ENCODE peak calls at places on chromosomes 11 and 22, in eight cellular contexts. Z is HCT116, O is suprapubic skin, A is IMR-90, L is gastrocnemius medialis, F is vagina, M is ovary, T is heart left ventricle. C is an unnamed sample.

GRCh38 chr11:2377511-2378443 is 667 bp downstream of the CD81 start:
- DNase-seq in O (peak; percentile 87), F (no peak), Z (no peak), M (peak; percentile 85), A (peak; percentile 33), L (no peak), T (peak; percentile 84), C (peak; percentile 72)

GRCh38 chr11:100578966-100579365 is 108.1 kb upstream of the ARHGAP42 start:
- DNase-seq in O (no peak), A (peak; percentile 61), Z (no peak), L (no peak), M (peak; percentile 25), F (no peak), T (no peak), C (no peak)

GRCh38 chr11:82883853-82884252 is 16.4 kb downstream of the PRCP start:
- DNase-seq in L (no peak), M (no peak), Z (no peak), F (no peak), O (no peak), T (peak; percentile 42), A (peak; percentile 14), C (no peak)

GRCh38 chr11:13965337-13965736 is 2.8 kb downstream of the SPON1 start:
- DNase-seq in Z (no peak), T (no peak), M (no peak), F (no peak), L (no peak), O (no peak), A (no peak), C (peak; percentile 63)

GRCh38 chr11:107587306-107587979 is 3.5 kb upstream of the ELMOD1 start:
- DNase-seq in Z (no peak), F (no peak), L (no peak), M (no peak), A (peak; percentile 63), T (no peak), O (no peak), C (no peak)

GRCh38 chr11:119352857-119353260 is 6.4 kb upstream of the MFRP start:
- DNase-seq in M (peak; percentile 69), L (peak; percentile 26), Z (no peak), A (no peak), F (no peak), O (peak; percentile 64), T (peak; percentile 79), C (no peak)

GRCh38 chr11:11856638-11857037 is 14.9 kb downstream of the USP47 start:
- DNase-seq in O (no peak), M (no peak), A (no peak), F (no peak), L (no peak), T (no peak), Z (no peak), C (no peak)

GRCh38 chr11:130874396-130874795 is 41.9 kb downstream of the SNX19 start:
- DNase-seq in Z (no peak), L (no peak), O (no peak), A (peak; percentile 72), T (no peak), M (no peak), F (no peak), C (no peak)

GRCh38 chr11:83819936-83820549 is 533.9 kb upstream of the CCDC90B start:
- DNase-seq in F (no peak), M (no peak), O (no peak), T (peak; percentile 16), Z (peak; percentile 35), L (no peak), A (peak; percentile 79), C (no peak)

GRCh38 chr22:17269607-17270261 is 50.5 kb upstream of the ADA2 start:
- DNase-seq in Z (no peak), M (no peak), A (no peak), L (no peak), T (peak; percentile 3), F (no peak), O (no peak), C (peak; percentile 71)

GRCh38 chr11:128759597-128759996 is 65.7 kb downstream of the FLI1 start:
- DNase-seq in O (no peak), F (no peak), T (no peak), L (no peak), Z (no peak), A (peak; percentile 90), M (no peak), C (no peak)

GRCh38 chr22:43737150-43737828 is 74.8 kb downstream of the EFCAB6 start:
- DNase-seq in A (no peak), Z (no peak), T (no peak), M (no peak), F (peak; percentile 40), L (no peak), O (no peak), C (no peak)

GRCh38 chr11:831951-832528 is 712 bp upstream of the CD151 start:
- DNase-seq in O (no peak), L (no peak), A (no peak), F (no peak), T (no peak), Z (no peak), M (no peak), C (no peak)

GRCh38 chr11:832529-833113 is at the start of gene CD151:
- DNase-seq in F (no peak), L (peak; percentile 44), M (peak; percentile 64), T (peak; percentile 71), A (peak; percentile 45), Z (no peak), O (no peak), C (no peak)

GRCh38 chr11:833849-834311 is 1.1 kb downstream of the CD151 start:
- DNase-seq in L (peak; percentile 68), T (no peak), O (no peak), A (no peak), Z (no peak), F (no peak), M (no peak), C (no peak)

GRCh38 chr11:834371-835316 is 1.9 kb downstream of the CD151 start:
- DNase-seq in F (no peak), Z (peak; percentile 72), L (peak; percentile 87), A (peak; percentile 69), T (peak; percentile 88), M (no peak), O (no peak), C (peak; percentile 90)

GRCh38 chr11:833114-833791 is 501 bp downstream of the CD151 start:
- DNase-seq in Z (no peak), O (no peak), F (no peak), M (no peak), T (peak; percentile 76), A (no peak), L (peak; percentile 46), C (no peak)
- TF ChIP-seq POLR2A in Z (no peak), O (no peak), F (no peak), M (no peak), T (no peak), A (peak; percentile 73), L (peak; percentile 34), C (peak; percentile 54)

DNA sequence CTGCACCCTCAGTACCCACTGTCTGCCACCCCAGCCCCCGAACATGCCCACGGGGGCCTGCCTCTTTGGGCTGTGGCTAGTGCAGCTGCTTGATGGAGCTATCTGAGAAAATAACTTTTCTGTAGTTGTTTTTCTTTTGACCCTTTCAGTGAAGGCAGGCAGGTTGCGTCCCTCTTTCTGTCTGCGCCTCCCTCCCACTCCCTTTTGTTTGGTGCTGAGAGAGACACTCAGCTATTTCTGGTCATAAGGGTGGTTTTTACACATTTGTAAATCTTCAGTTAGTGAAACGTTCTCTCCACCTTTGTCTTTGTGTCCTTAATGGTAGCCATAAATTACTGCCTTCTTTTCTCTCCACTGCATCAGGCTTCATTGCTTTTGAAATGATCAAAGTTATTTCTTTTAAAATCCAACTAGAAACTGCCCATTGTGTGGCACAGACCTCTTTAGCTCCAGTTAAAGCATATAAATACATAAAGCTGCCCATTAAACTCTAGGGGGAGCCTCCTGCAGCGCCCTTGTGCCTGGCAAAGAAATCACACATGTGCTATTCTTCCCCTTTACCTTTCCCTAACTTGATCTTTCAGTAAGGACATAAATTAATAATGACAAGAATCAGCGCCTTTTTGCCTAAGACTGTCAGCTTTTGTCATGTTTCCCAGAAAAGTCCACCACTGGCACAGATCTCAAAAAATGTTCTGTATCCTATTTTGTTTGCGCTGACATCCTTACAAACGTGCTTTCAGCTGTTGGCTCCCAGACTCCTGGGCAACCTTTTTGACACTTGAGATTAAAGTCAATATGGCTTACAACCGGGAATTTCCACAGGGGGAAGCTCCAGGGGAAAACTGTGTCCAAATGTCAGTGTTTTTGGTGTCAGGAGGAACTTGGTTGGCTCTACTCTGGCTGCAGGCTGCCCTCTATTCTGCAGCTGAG is 1.7 kb upstream of the SCUBE2 start:
- DNase-seq in Z (no peak), L (no peak), O (no peak), A (no peak), T (no peak), F (no peak), M (no peak), C (no peak)
- TF ChIP-seq CTCF in Z (peak; percentile 13), L (no peak), O (no peak), A (peak; percentile 31), T (no peak), F (no peak), M (no peak), C (peak; percentile 19)

GRCh38 chr11:70063555-70063954 is 14.6 kb upstream of the ANO1 start:
- DNase-seq in F (peak; percentile 34), O (no peak), Z (peak; percentile 26), L (no peak), A (no peak), M (no peak), T (no peak), C (no peak)

GRCh38 chr11:70063121-70063520 is 15.0 kb upstream of the ANO1 start:
- DNase-seq in L (no peak), O (no peak), T (no peak), F (peak; percentile 16), A (no peak), M (no peak), Z (no peak), C (no peak)

GRCh38 chr11:70064726-70065317 is 13.3 kb upstream of the ANO1 start:
- DNase-seq in O (no peak), T (no peak), Z (no peak), M (no peak), F (peak; percentile 67), A (no peak), L (no peak), C (no peak)

GRCh38 chr11:70065318-70066135 is 12.6 kb upstream of the ANO1 start:
- DNase-seq in M (no peak), O (no peak), A (no peak), T (no peak), F (peak; percentile 93), Z (no peak), L (no peak), C (no peak)

GRCh38 chr11:70064011-70064725 is 13.9 kb upstream of the ANO1 start:
- DNase-seq in T (no peak), Z (no peak), A (no peak), M (no peak), F (peak; percentile 74), O (no peak), L (no peak), C (no peak)
- H3K36me3 ChIP-seq in T (no peaks in the 10 kb centered on the region), Z (no peaks in the 10 kb centered on the region), A (no peaks in the 10 kb centered on the region), M (no peaks in the 10 kb centered on the region), F (no peaks in the 10 kb centered on the region), O (no peaks in the 10 kb centered on the region), L (no peaks in the 10 kb centered on the region), C (no peaks in the 10 kb centered on the region)

DNA sequence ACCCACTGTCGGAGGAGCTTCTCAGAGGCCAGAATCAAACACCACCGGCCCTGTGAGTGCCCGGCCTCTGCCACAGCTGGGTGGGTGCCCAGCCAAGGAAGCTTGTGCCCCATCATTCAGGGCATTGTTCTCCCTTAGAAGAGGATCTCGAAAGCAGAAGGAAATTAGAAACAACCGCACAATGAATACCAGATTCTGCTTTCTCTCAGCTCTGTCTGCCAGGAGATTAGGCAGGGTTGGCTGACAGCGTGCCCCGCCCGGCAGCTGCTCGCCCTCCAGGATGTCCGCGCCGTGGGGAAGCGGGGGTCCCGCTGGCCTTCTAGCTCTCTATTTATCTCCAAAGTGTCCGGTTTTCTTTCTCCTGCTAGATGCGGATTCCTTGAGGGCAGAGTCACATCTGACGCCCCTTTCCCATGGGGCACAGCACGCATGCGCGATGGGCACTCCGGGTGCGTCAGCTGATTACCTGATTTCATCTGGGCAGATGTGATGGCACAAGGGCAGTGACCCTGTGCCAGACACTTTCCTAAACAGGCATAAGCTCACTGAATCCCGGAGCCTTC is 25.5 kb downstream of the SCGB1A1 start:
- DNase-seq in L (peak; percentile 61), A (peak; percentile 75), F (no peak), Z (no peak), M (peak; percentile 77), O (peak; percentile 92), T (peak; percentile 57), C (peak; percentile 40)
- TF ChIP-seq POLR2A in L (peak; percentile 12), A (peak; percentile 56), F (no peak), Z (no peak), M (no peak), O (peak; percentile 34), T (no peak), C (no peak)